ENCODE peak calls at places on chromosomes 3 and 15, in ten cellular contexts. Q is heart left ventricle, E is A549, G is suprapubic skin, W is uterus, N is tibial nerve, T is GM12891, K is erythroblast, U is spleen, L is Peyer's patch. Y is an unnamed sample.

GRCh38 chr3:101791778-101792177 is 12.8 kb downstream of the NXPE3 start:
- DNase-seq in Q (no peak), E (no peak), G (no peak), W (no peak), N (no peak), T (no peak), K (no peak), U (no peak), L (no peak), Y (no peak)

GRCh38 chr3:15744176-15744575 is 53.6 kb downstream of the ANKRD28 start:
- DNase-seq in Q (no peak), E (no peak), G (no peak), W (no peak), N (no peak), T (no peak), K (no peak), U (no peak), L (no peak), Y (no peak)

GRCh38 chr3:119555309-119555735 is 4.1 kb downstream of the CD80 start:
- DNase-seq in Q (peak; percentile 24), E (no peak), G (no peak), W (no peak), N (no peak), T (no peak), K (no peak), U (peak; percentile 80), L (no peak), Y (no peak)

GRCh38 chr3:150329408-150329807 is 78.7 kb upstream of the TSC22D2 start:
- DNase-seq in Q (no peak), E (no peak), G (no peak), W (no peak), N (no peak), T (no peak), K (no peak), U (no peak), L (no peak), Y (no peak)

GRCh38 chr15:51382787-51383186 is 41.3 kb downstream of the GLDN start:
- DNase-seq in Q (no peak), E (peak; percentile 55), G (no peak), W (no peak), N (no peak), T (peak; percentile 35), K (no peak), U (no peak), L (no peak), Y (no peak)

GRCh38 chr3:110248666-110249065 is 823.0 kb upstream of the NECTIN3 start:
- DNase-seq in Q (no peak), E (no peak), G (no peak), W (no peak), N (no peak), T (no peak), K (no peak), U (no peak), L (no peak), Y (no peak)

GRCh38 chr15:72616491-72617210 is 37.8 kb upstream of the GOLGA6B start:
- DNase-seq in Q (no peak), E (no peak), G (no peak), W (no peak), N (no peak), T (no peak), K (no peak), U (no peak), L (no peak), Y (no peak)

GRCh38 chr3:25830373-25831305 is 40.7 kb downstream of the OXSM start:
- DNase-seq in Q (no peak), E (no peak), G (no peak), W (no peak), N (no peak), T (no peak), K (no peak), U (no peak), L (no peak), Y (no peak)

GRCh38 chr3:107430214-107431047 is 53.2 kb downstream of the CCDC54 start:
- DNase-seq in Q (no peak), E (no peak), G (no peak), W (peak; percentile 34), N (no peak), T (no peak), K (no peak), U (no peak), L (no peak), Y (no peak)

GRCh38 chr3:107431048-107431297 is 53.7 kb downstream of the CCDC54 start:
- DNase-seq in Q (no peak), E (no peak), G (no peak), W (peak; percentile 37), N (no peak), T (peak; percentile 12), K (peak; percentile 68), U (no peak), L (no peak), Y (no peak)

GRCh38 chr3:107428051-107428858 is 51.0 kb downstream of the CCDC54 start:
- DNase-seq in Q (no peak), E (no peak), G (no peak), W (no peak), N (no peak), T (no peak), K (no peak), U (no peak), L (no peak), Y (no peak)

GRCh38 chr3:107431298-107432012 is 54.2 kb downstream of the CCDC54 start:
- DNase-seq in Q (peak; percentile 78), E (peak; percentile 73), G (peak; percentile 80), W (peak; percentile 67), N (peak; percentile 49), T (peak; percentile 37), K (peak; percentile 73), U (peak; percentile 90), L (peak; percentile 77), Y (peak; percentile 61)

DNA sequence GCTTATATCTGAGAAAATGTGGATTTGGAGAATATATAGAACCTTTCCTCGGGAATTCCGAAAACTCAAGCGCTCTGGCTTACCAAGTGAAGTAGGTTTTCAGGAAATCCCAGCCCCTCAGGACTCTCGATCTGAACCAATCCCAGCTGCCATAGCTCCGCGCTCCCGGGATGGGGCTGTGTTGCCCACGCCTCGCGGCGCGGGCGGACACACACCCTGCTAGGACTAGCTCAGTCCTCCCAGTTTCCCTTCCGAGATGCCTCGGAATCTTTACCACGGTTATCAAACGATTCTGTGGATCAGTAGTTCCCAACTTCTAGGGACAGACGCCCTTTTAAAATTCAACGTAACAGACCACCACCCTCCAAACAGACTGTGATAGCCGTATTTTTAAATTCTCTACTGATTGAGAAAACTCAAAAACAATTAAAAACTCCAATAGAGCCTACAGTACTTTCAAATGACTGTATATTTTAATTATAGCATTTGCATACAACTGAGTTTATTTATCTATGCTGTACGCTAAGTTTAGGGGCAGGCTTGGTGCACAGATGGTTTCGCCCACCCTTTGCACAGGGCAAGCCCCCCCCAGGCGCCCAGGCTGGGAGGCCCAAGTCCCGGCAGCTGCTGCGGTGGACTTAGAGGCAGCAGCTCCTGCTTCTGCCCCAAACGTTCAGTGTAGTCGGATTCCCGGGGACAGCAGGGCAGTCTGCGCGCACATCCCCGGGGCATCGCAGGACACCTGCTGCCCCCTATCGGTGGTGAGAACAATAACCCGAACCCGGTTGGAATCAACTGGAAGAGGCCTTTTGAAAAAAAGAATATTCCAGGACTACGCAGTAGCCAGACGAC is 52.3 kb downstream of the CCDC54 start:
- DNase-seq in Q (peak; percentile 83), E (peak; percentile 80), G (peak; percentile 81), W (peak; percentile 77), N (peak; percentile 40), T (peak; percentile 62), K (peak; percentile 88), U (peak; percentile 90), L (peak; percentile 81), Y (peak; percentile 48)
- TF ChIP-seq POLR2A in Q (no peak), E (peak; percentile 50), G (no peak), W (peak; percentile 23), N (no peak), T (no peak), K (no peak), U (no peak), L (no peak), Y (no peak)

DNA sequence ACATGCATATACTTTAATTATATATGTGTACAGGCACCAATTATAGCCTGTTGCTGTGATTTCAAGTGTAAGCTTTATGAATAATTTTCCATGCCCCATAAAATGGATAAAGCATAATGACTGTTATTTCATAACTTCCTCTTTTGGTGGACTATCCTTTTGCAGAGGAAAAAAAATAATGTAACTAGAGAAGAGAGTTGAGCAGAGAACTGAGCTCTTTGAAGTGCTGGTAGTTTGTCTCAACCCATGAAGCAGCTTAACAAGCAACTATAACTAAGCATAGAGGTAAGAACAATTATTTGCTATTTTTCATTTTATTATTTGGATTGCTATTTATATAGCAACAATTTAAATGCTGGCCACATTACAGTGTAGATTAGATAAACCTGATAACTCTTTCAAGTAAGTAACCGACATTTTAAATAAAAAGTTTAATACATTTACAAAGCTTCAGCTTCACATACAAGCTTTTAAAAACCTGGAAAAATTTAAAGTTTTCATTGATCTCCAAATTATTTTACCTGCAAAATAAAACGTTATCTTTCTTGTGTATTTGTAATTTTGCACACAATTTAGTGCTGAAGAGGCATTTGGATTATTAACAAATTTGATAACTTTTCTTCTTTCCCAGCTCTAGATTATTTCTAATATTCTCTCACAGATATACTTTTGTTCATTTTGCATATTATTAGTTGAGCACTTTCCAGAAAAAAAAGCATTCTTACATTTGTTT is 24.4 kb upstream of the MBNL1 start:
- DNase-seq in Q (no peak), E (no peak), G (no peak), W (no peak), N (no peak), T (no peak), K (peak; percentile 65), U (no peak), L (no peak), Y (no peak)
- TF ChIP-seq POLR2A in Q (no peak), E (no peak), G (no peak), W (no peak), N (no peak), T (peak; percentile 26), K (peak; percentile 4), U (no peak), L (no peak), Y (no peak)

DNA sequence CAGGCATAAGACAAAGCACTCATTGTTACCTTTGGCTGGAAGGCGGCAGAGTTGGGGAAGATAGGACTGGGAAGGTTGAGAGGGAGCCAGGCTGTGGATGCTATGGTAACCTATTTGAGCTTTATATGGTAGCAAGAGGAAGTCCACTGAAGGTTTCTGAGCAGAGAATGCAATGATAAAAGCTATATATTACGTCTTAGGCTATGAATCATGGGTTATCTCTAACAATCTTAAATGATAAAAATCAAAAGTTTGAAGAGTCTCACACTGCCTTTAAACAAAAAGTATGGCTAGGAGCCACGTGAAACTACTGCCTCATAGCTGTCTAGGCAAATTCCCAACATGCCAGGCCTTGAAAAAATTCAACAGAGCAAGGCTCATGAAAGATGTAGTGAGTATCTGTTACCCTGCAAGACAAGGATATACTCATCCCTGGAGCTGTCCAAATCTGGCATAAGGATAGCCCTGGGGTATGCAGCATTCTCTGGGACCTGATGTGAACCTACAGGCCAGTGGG is 4.1 kb downstream of the P3H2 start:
- DNase-seq in Q (no peak), E (no peak), G (no peak), W (no peak), N (no peak), T (no peak), K (no peak), U (no peak), L (no peak), Y (no peak)
- TF ChIP-seq POLR2A in Q (no peak), E (no peak), G (no peak), W (no peak), N (no peak), T (no peak), K (no peak), U (no peak), L (no peak), Y (no peak)

GRCh38 chr15:60390931-60391501 is 6.8 kb downstream of the ANXA2 start:
- DNase-seq in Q (no peak), E (no peak), G (peak; percentile 84), W (peak; percentile 64), N (no peak), T (no peak), K (no peak), U (no peak), L (peak; percentile 85), Y (peak; percentile 42)

GRCh38 chr15:60395276-60396011 is 2.3 kb downstream of the ANXA2 start:
- DNase-seq in Q (no peak), E (no peak), G (no peak), W (no peak), N (no peak), T (no peak), K (no peak), U (no peak), L (no peak), Y (no peak)

GRCh38 chr15:60391722-60392340 is 6.0 kb downstream of the ANXA2 start:
- DNase-seq in Q (no peak), E (no peak), G (no peak), W (no peak), N (no peak), T (no peak), K (no peak), U (no peak), L (no peak), Y (no peak)

GRCh38 chr15:60392601-60392985 is 5.2 kb downstream of the ANXA2 start:
- DNase-seq in Q (no peak), E (peak; percentile 81), G (no peak), W (no peak), N (no peak), T (no peak), K (peak; percentile 23), U (no peak), L (no peak), Y (no peak)

GRCh38 chr15:60392986-60393811 is 4.6 kb downstream of the ANXA2 start:
- DNase-seq in Q (peak; percentile 79), E (peak; percentile 89), G (peak; percentile 85), W (peak; percentile 92), N (peak; percentile 50), T (no peak), K (no peak), U (no peak), L (peak; percentile 86), Y (peak; percentile 55)
- TF ChIP-seq POLR2A in Q (no peak), E (no peak), G (peak; percentile 30), W (no peak), N (no peak), T (no peak), K (no peak), U (no peak), L (no peak), Y (no peak)